ENCODE peak calls at places on chromosomes 7 and 10, in eight cellular contexts. A, F, M, Y, K, X, U and I are unnamed samples. For H3K9me3, the result is how much of the 10 kb centered on the place peaks cover.

GRCh38 chr10:90800232-90800796 is 57.5 kb downstream of the HTR7 start:
- DNase-seq in X (no peak), Y (no peak), K (no peak), F (no peak), U (no peak), M (no peak), A (no peak), I (no peak)

GRCh38 chr7:53661645-53662217 is 626.3 kb downstream of the POM121L12 start:
- DNase-seq in Y (no peak), X (no peak), U (no peak), K (no peak), F (no peak), A (no peak), M (no peak), I (no peak)

GRCh38 chr10:70843333-70843732 is 27.6 kb downstream of the SGPL1 start:
- DNase-seq in Y (no peak), M (no peak), A (no peak), U (no peak), F (no peak), K (no peak), X (no peak), I (no peak)

GRCh38 chr10:77877461-77878344 is 48.9 kb downstream of the DLG5 start:
- DNase-seq in A (peak), X (no peak), F (peak), U (peak), M (no peak), Y (peak), K (peak), I (no peak)

GRCh38 chr10:70558871-70559810 is 43.4 kb downstream of the PRF1 start:
- DNase-seq in F (peak), Y (peak), U (peak), K (peak), M (peak), A (peak), X (no peak), I (no peak)

GRCh38 chr7:140404565-140405080 is 765 bp downstream of the RAB19 start:
- DNase-seq in X (no peak), K (no peak), Y (no peak), U (no peak), F (no peak), M (no peak), A (no peak), I (no peak)

GRCh38 chr7:83799333-83799732 is 150.4 kb upstream of the SEMA3E start:
- DNase-seq in A (no peak), K (no peak), M (no peak), X (no peak), U (no peak), F (no peak), Y (no peak), I (no peak)

GRCh38 chr7:149016876-149017275 is 11.4 kb downstream of the PDIA4 start:
- DNase-seq in M (no peak), K (no peak), U (no peak), X (no peak), A (no peak), Y (no peak), F (no peak), I (no peak)

GRCh38 chr7:128910569-128910945 is at the start of gene KCP:
- DNase-seq in Y (no peak), U (no peak), A (peak), K (no peak), M (no peak), F (no peak), X (peak), I (no peak)

GRCh38 chr10:10193848-10194247 is 823.8 kb upstream of the CELF2 start:
- DNase-seq in K (no peak), A (no peak), U (no peak), F (no peak), M (no peak), X (no peak), Y (no peak), I (no peak)

GRCh38 chr10:119680050-119680449 is 28.9 kb downstream of the BAG3 start:
- DNase-seq in U (no peak), X (no peak), F (no peak), M (no peak), Y (no peak), K (no peak), A (no peak), I (no peak)

GRCh38 chr7:30804078-30804661 is 33.0 kb downstream of the MINDY4 start:
- DNase-seq in M (no peak), K (no peak), A (no peak), U (no peak), F (no peak), Y (no peak), X (no peak), I (no peak)

GRCh38 chr10:95987685-95988426 is 55.5 kb upstream of the CCNJ start:
- DNase-seq in X (no peak), F (no peak), M (no peak), U (no peak), K (no peak), Y (no peak), A (no peak), I (no peak)

GRCh38 chr7:64541438-64542359 is 21.2 kb downstream of the ZNF680 start:
- DNase-seq in K (no peak), M (no peak), A (no peak), U (no peak), Y (peak), F (no peak), X (no peak), I (no peak)

GRCh38 chr10:132563485-132564248 is 26.1 kb downstream of the INPP5A start:
- DNase-seq in F (no peak), K (no peak), U (no peak), X (no peak), Y (no peak), M (no peak), A (no peak), I (no peak)

GRCh38 chr10:31603245-31604087 is 284.4 kb downstream of the ZEB1 start:
- DNase-seq in K (peak), A (peak), Y (peak), M (peak), X (peak), F (peak), U (peak), I (peak)

GRCh38 chr10:63798599-63799498 is 277.6 kb downstream of the REEP3 start:
- DNase-seq in A (no peak), X (no peak), U (peak), K (no peak), F (peak), M (no peak), Y (peak), I (no peak)

GRCh38 chr7:57179776-57180415 is 47.7 kb upstream of the ZNF479 start:
- DNase-seq in F (no peak), K (no peak), M (no peak), Y (peak), U (no peak), A (no peak), X (peak), I (no peak)
- H3K9me3 ChIP-seq in F (under half), K (under half), M (under half), Y (under half), U (under half), A (under half), X (under half), I (under half)

DNA sequence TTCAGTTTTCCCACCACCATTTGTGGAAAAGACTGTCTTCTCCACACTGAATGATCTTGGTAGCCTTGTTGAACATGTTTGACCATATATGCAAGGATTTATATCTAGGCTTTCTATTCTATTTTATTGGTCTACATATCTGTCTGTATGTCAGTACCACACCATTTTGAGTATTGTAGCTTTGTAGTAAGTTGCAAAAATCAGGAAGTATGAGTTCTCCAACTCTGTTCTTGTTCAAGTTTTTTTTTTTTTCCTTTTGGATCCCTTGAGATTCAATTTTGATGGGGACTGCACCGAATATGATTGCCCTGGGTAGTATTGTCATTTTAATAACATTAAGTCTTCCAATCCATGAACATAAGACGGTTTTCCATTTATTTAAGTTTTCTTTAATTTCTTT is 176.8 kb downstream of the DNAJC1 start:
- DNase-seq in F (no peak), A (no peak), X (no peak), U (no peak), Y (no peak), M (no peak), K (no peak), I (no peak)
- H3K9me3 ChIP-seq in F (half or more), A (under half), X (under half), U (half or more), Y (under half), M (under half), K (under half), I (under half)

GRCh38 chr7:158543401-158543680 is 44.3 kb downstream of the PTPRN2 start:
- DNase-seq in F (no peak), M (no peak), K (no peak), Y (no peak), U (no peak), X (no peak), A (no peak), I (no peak)
- H3K9me3 ChIP-seq in F (under half), M (under half), K (under half), Y (under half), U (under half), X (under half), A (under half), I (under half)

DNA sequence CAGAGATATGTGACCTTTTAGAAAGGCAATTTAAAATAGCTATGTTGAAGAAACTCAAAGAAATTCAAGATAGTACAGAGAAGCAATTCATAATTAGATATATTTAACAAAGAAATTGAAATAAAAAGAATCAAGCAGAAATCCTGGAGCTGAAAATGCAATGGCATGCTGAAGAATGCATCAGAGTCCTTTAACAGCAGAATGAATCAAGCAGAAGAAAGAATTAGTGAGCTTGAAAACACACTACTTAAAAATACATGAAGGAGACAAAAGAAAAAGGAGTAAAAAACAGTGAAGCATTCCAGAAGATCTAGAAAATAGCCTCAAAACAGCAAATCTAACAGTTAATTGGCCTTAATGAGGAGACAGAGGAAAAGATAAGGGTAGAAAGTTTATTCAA is 20.0 kb downstream of the ZPBP start:
- DNase-seq in Y (no peak), F (no peak), M (no peak), K (no peak), A (no peak), U (no peak), X (no peak), I (no peak)
- H3K9me3 ChIP-seq in Y (under half), F (under half), M (under half), K (under half), A (under half), U (half or more), X (under half), I (under half)

GRCh38 chr7:67716729-67717128 is 720.1 kb downstream of the TYW1 start:
- DNase-seq in Y (no peak), F (no peak), X (no peak), K (no peak), A (no peak), U (no peak), M (no peak), I (no peak)
- H3K9me3 ChIP-seq in Y (under half), F (under half), X (under half), K (under half), A (under half), U (under half), M (under half), I (under half)

GRCh38 chr7:135178364-135178763 is 7.9 kb upstream of the CYREN start:
- DNase-seq in A (no peak), U (no peak), K (no peak), M (no peak), Y (no peak), X (no peak), F (peak), I (no peak)
- H3K9me3 ChIP-seq in A (under half), U (under half), K (under half), M (under half), Y (under half), X (under half), F (under half), I (under half)